ENCODE peak calls at places on chromosomes 13 and 19, in four cellular contexts. P, H, W and B are unnamed samples.
A peak's percentile ranks its signal among the peaks of the same experiment; 100 is the strongest.

GRCh38 chr13:109156181-109156935 is 526.9 kb downstream of the MYO16 start:
- DNase-seq in W (peak; percentile 89), H (no peak), P (peak; percentile 42), B (no peak)

GRCh38 chr19:3055741-3056453 is 6.4 kb downstream of the TLE5 start:
- DNase-seq in H (no peak), W (no peak), P (no peak), B (no peak)

GRCh38 chr19:28049875-28050274 is 1163.1 kb downstream of the UQCRFS1 start:
- DNase-seq in P (no peak), H (no peak), W (no peak), B (no peak)

GRCh38 chr19:39390460-39390758 is 497 bp downstream of the PAF1 start:
- DNase-seq in P (no peak), H (no peak), W (peak; percentile 9), B (no peak)

GRCh38 chr13:84962141-84962750 is 837.0 kb downstream of the SLITRK6 start:
- DNase-seq in P (no peak), H (no peak), W (no peak), B (no peak)

GRCh38 chr19:48856921-48857320 is 11.5 kb downstream of the PLEKHA4 start:
- DNase-seq in H (no peak), W (no peak), P (peak; percentile 86), B (no peak)

GRCh38 chr13:101390461-101390860 is 25.8 kb downstream of the NALCN start:
- DNase-seq in W (peak; percentile 25), P (peak; percentile 54), H (no peak), B (no peak)

GRCh38 chr13:89982406-89983085 is 1364.9 kb upstream of the MIR17HG start:
- DNase-seq in H (no peak), P (no peak), W (peak; percentile 48), B (no peak)

GRCh38 chr13:26095846-26096245 is 44.0 kb upstream of the SHISA2 start:
- DNase-seq in W (no peak), H (no peak), P (no peak), B (no peak)

GRCh38 chr19:47587295-47587694 is 14.3 kb upstream of the ZNF541 start:
- DNase-seq in H (no peak), P (no peak), W (no peak), B (no peak)

GRCh38 chr13:110541526-110541920 is 20.0 kb downstream of the RAB20 start:
- DNase-seq in P (no peak), H (no peak), W (peak; percentile 32), B (no peak)

GRCh38 chr13:106354961-106355360 is 180.5 kb downstream of the EFNB2 start:
- DNase-seq in P (no peak), W (no peak), H (no peak), B (no peak)

GRCh38 chr13:51479199-51479523 is 26.3 kb upstream of the INTS6 start:
- DNase-seq in H (no peak), P (peak; percentile 14), W (peak; percentile 42), B (no peak)

GRCh38 chr13:73061478-73062275 is 2.9 kb downstream of the KLF5 start:
- DNase-seq in W (no peak), P (no peak), H (no peak), B (no peak)

GRCh38 chr19:12801466-12802266 is at the start of the genes PRDX2 and THSD8:
- DNase-seq in W (peak; percentile 68), P (peak; percentile 63), H (no peak), B (peak; percentile 80)

GRCh38 chr13:113657851-113658741 is at the start of gene ATP4B:
- DNase-seq in H (no peak), W (no peak), P (no peak), B (no peak)

GRCh38 chr13:39417643-39418042 is 185.3 kb downstream of the LHFPL6 start:
- DNase-seq in H (no peak), W (peak; percentile 66), P (peak; percentile 12), B (no peak)

GRCh38 chr19:13083627-13084026 is 19.0 kb downstream of the LYL1 start:
- DNase-seq in H (no peak), W (no peak), P (no peak), B (no peak)

GRCh38 chr13:43838909-43839308 is 40.6 kb downstream of the CCDC122 start:
- DNase-seq in H (no peak), P (peak; percentile 33), W (peak; percentile 18), B (no peak)